ENCODE peak calls at places on chromosomes 11 and 22, in four cellular contexts. Y is cardiac fibroblast, U is glutamatergic neuron, T is brain microvascular endothelial cell. A is an unnamed sample.

GRCh38 chr11:110319501-110319900 is 23.1 kb upstream of the RDX start:
- DNase-seq in U (no peak), Y (no peak), T (no peak), A (no peak)

GRCh38 chr11:45166604-45166897 is 20.1 kb downstream of the PRDM11 start:
- DNase-seq in T (no peak), U (no peak), Y (no peak), A (no peak)

GRCh38 chr11:91248199-91248807 is 976.3 kb upstream of the FAT3 start:
- DNase-seq in Y (peak), U (peak), T (peak), A (peak)

GRCh38 chr11:34637303-34637702 is 16.4 kb downstream of the EHF start:
- DNase-seq in U (no peak), T (no peak), Y (no peak), A (no peak)

GRCh38 chr11:117824571-117825537 is at the start of gene FXYD2:
- DNase-seq in T (no peak), Y (no peak), U (peak), A (no peak)

GRCh38 chr11:69651834-69652620 is 11.1 kb downstream of the CCND1 start:
- DNase-seq in U (no peak), T (no peak), Y (no peak), A (no peak)

GRCh38 chr11:86275493-86276370 is 26.3 kb upstream of the HIKESHI start:
- DNase-seq in Y (no peak), U (no peak), T (no peak), A (no peak)

GRCh38 chr22:49576241-49577141 is 251.2 kb downstream of the BRD1 start:
- DNase-seq in T (no peak), U (no peak), Y (no peak), A (no peak)

GRCh38 chr11:59206635-59207034 is 6.1 kb downstream of the MPEG1 start:
- DNase-seq in U (peak), Y (peak), T (peak), A (peak)

GRCh38 chr11:119594639-119595249 is 134.3 kb downstream of the NECTIN1 start:
- DNase-seq in Y (peak), T (peak), U (no peak), A (no peak)

GRCh38 chr11:80109031-80109430 is 668.2 kb upstream of the TENM4 start:
- DNase-seq in T (no peak), Y (no peak), U (no peak), A (no peak)

GRCh38 chr11:30585067-30585891 is 874 bp downstream of the MPPED2 start:
- DNase-seq in Y (no peak), T (no peak), U (peak), A (peak)

GRCh38 chr11:110478410-110478809 is 48.7 kb downstream of the FDX1 start:
- DNase-seq in Y (no peak), T (no peak), U (peak), A (peak)

GRCh38 chr22:39297490-39298193 is 21.8 kb downstream of the RPL3 start:
- DNase-seq in T (no peak), Y (no peak), U (no peak), A (no peak)

GRCh38 chr11:71197096-71197495 is 55.3 kb downstream of the SHANK2 start:
- DNase-seq in T (no peak), U (no peak), Y (no peak), A (no peak)